ENCODE peak calls at places on chromosomes 3 and 15, in four cellular contexts. U is stimulated activated CD8-positive, alpha-beta memory T cell treated with anti-CD3 and anti-CD28 coated beads, Interleukin-2, amount 100 ng/mL, for 48 hours; L is AG08396; K is trophoblast cell. B is an unnamed sample.

GRCh38 chr3:156217674-156218352 is 97.4 kb downstream of the KCNAB1 start:
- DNase-seq in U (no peak), L (no peak), K (peak), B (no peak)

GRCh38 chr15:75544273-75544862 is 34.7 kb downstream of the PTPN9 start:
- DNase-seq in U (no peak), L (no peak), K (no peak), B (no peak)

GRCh38 chr3:45687828-45688193 is 1.4 kb upstream of the SACM1L start:
- DNase-seq in U (no peak), L (no peak), K (no peak), B (no peak)

GRCh38 chr3:140455476-140455875 is 222.4 kb upstream of the TRIM42 start:
- DNase-seq in U (no peak), L (no peak), K (no peak), B (peak)

GRCh38 chr3:101509811-101510210 is 3.2 kb downstream of the SENP7 start:
- DNase-seq in U (no peak), L (no peak), K (peak), B (peak)

GRCh38 chr3:111541911-111542483 is at the start of gene CD96:
- DNase-seq in U (peak), L (peak), K (no peak), B (no peak)

GRCh38 chr3:128080323-128080898 is 28.2 kb downstream of the SEC61A1 start:
- DNase-seq in U (no peak), L (peak), K (no peak), B (peak)

GRCh38 chr3:38099518-38099917 is 37.4 kb downstream of the ACAA1 start:
- DNase-seq in U (no peak), L (no peak), K (no peak), B (no peak)

GRCh38 chr15:70794596-70795310 is 31.4 kb upstream of the UACA start:
- DNase-seq in U (no peak), L (no peak), K (no peak), B (no peak)

GRCh38 chr3:28502555-28502954 is 153.9 kb upstream of the AZI2 start:
- DNase-seq in U (no peak), L (no peak), K (no peak), B (no peak)

GRCh38 chr3:151171145-151171544 is 31.9 kb downstream of the GPR171 start:
- DNase-seq in U (no peak), L (no peak), K (no peak), B (no peak)

GRCh38 chr3:56915969-56916586 is 114.3 kb upstream of the ARHGEF3 start:
- DNase-seq in U (peak), L (no peak), K (no peak), B (no peak)

GRCh38 chr15:64156652-64157331 is 5.3 kb downstream of the SNX22 start:
- DNase-seq in U (no peak), L (no peak), K (no peak), B (no peak)

GRCh38 chr3:197520311-197521276 is 35.2 kb downstream of the BDH1 start:
- DNase-seq in U (no peak), L (no peak), K (peak), B (no peak)

GRCh38 chr3:172073262-172073915 is 34.0 kb downstream of the FNDC3B start:
- DNase-seq in U (no peak), L (no peak), K (no peak), B (no peak)

GRCh38 chr3:74631341-74631740 is 16.9 kb upstream of the CNTN3 start:
- DNase-seq in U (no peak), L (no peak), K (no peak), B (no peak)

GRCh38 chr3:162525791-162526190 is 1029.2 kb downstream of the OTOL1 start:
- DNase-seq in U (no peak), L (no peak), K (no peak), B (peak)

GRCh38 chr3:88093266-88093665 is 34.2 kb downstream of the ZNF654 start:
- DNase-seq in U (no peak), L (no peak), K (peak), B (no peak)

GRCh38 chr15:63313866-63314265 is 36.5 kb downstream of the APH1B start:
- DNase-seq in U (no peak), L (no peak), K (no peak), B (no peak)